ENCODE peak calls at places on chromosomes 3 and 15, in five cellular contexts. One of them, this sample, is unnamed.

GRCh38 chr3:184338538-184338945 is 1.1 kb downstream of the FAM131A start:
- DNase-seq in AG09309: no peak
- DNase-seq in GM12891: no peak
- DNase-seq in COLO829: no peak
- DNase-seq in T-helper 9 cell: peak
- DNase-seq in this sample: no peak

GRCh38 chr3:172040078-172040975 is 949 bp downstream of the FNDC3B start:
- DNase-seq in AG09309: peak
- DNase-seq in GM12891: peak
- DNase-seq in COLO829: peak
- DNase-seq in T-helper 9 cell: peak
- DNase-seq in this sample: no peak

GRCh38 chr15:72172796-72173195 is 24.8 kb downstream of the GRAMD2A start:
- DNase-seq in AG09309: no peak
- DNase-seq in GM12891: no peak
- DNase-seq in COLO829: no peak
- DNase-seq in T-helper 9 cell: no peak
- DNase-seq in this sample: no peak

GRCh38 chr3:55271549-55271948 is 215.6 kb downstream of the WNT5A start:
- DNase-seq in AG09309: no peak
- DNase-seq in GM12891: no peak
- DNase-seq in COLO829: no peak
- DNase-seq in T-helper 9 cell: no peak
- DNase-seq in this sample: no peak

GRCh38 chr3:124688580-124689454 is 41.4 kb upstream of the UMPS start:
- DNase-seq in AG09309: peak
- DNase-seq in GM12891: peak
- DNase-seq in COLO829: peak
- DNase-seq in T-helper 9 cell: peak
- DNase-seq in this sample: peak

GRCh38 chr3:172138792-172139507 is 99.6 kb downstream of the FNDC3B start:
- DNase-seq in AG09309: no peak
- DNase-seq in GM12891: no peak
- DNase-seq in COLO829: peak
- DNase-seq in T-helper 9 cell: no peak
- DNase-seq in this sample: no peak

GRCh38 chr3:106333911-106334618 is 465.3 kb upstream of the CBLB start:
- DNase-seq in AG09309: peak
- DNase-seq in GM12891: no peak
- DNase-seq in COLO829: no peak
- DNase-seq in T-helper 9 cell: no peak
- DNase-seq in this sample: no peak

GRCh38 chr3:143686638-143687197 is 161.6 kb downstream of the SLC9A9 start:
- DNase-seq in AG09309: no peak
- DNase-seq in GM12891: no peak
- DNase-seq in COLO829: no peak
- DNase-seq in T-helper 9 cell: no peak
- DNase-seq in this sample: no peak

GRCh38 chr15:44427756-44428724 is 611 bp downstream of the CTDSPL2 start:
- DNase-seq in AG09309: peak
- DNase-seq in GM12891: no peak
- DNase-seq in COLO829: peak
- DNase-seq in T-helper 9 cell: no peak
- DNase-seq in this sample: peak

GRCh38 chr15:74863239-74864056 is 9.7 kb downstream of the SCAMP2 start:
- DNase-seq in AG09309: no peak
- DNase-seq in GM12891: no peak
- DNase-seq in COLO829: no peak
- DNase-seq in T-helper 9 cell: no peak
- DNase-seq in this sample: no peak

GRCh38 chr3:193052294-193052693 is 134.6 kb upstream of the MB21D2 start:
- DNase-seq in AG09309: no peak
- DNase-seq in GM12891: no peak
- DNase-seq in COLO829: no peak
- DNase-seq in T-helper 9 cell: no peak
- DNase-seq in this sample: no peak

GRCh38 chr3:193292386-193292785 is 51.4 kb downstream of the PLAAT1 start:
- DNase-seq in AG09309: no peak
- DNase-seq in GM12891: no peak
- DNase-seq in COLO829: no peak
- DNase-seq in T-helper 9 cell: no peak
- DNase-seq in this sample: no peak

GRCh38 chr3:186331043-186331442 is 31.0 kb downstream of the DGKG start:
- DNase-seq in AG09309: no peak
- DNase-seq in GM12891: no peak
- DNase-seq in COLO829: no peak
- DNase-seq in T-helper 9 cell: no peak
- DNase-seq in this sample: no peak

GRCh38 chr3:159458982-159459381 is 529.7 kb upstream of the IL12A start:
- DNase-seq in AG09309: no peak
- DNase-seq in GM12891: no peak
- DNase-seq in COLO829: no peak
- DNase-seq in T-helper 9 cell: no peak
- DNase-seq in this sample: no peak

GRCh38 chr15:93164409-93164808 is 75.4 kb upstream of the RGMA start:
- DNase-seq in AG09309: no peak
- DNase-seq in GM12891: no peak
- DNase-seq in COLO829: no peak
- DNase-seq in T-helper 9 cell: no peak
- DNase-seq in this sample: no peak

GRCh38 chr3:65811050-65811766 is 227.5 kb downstream of the MAGI1 start:
- DNase-seq in AG09309: no peak
- DNase-seq in GM12891: no peak
- DNase-seq in COLO829: no peak
- DNase-seq in T-helper 9 cell: no peak
- DNase-seq in this sample: no peak

GRCh38 chr3:163785693-163786092 is 1292.6 kb downstream of the SI start:
- DNase-seq in AG09309: no peak
- DNase-seq in GM12891: no peak
- DNase-seq in COLO829: peak
- DNase-seq in T-helper 9 cell: no peak
- DNase-seq in this sample: no peak

GRCh38 chr3:66442254-66443249 is 58.3 kb downstream of the LRIG1 start:
- DNase-seq in AG09309: peak
- DNase-seq in GM12891: no peak
- DNase-seq in COLO829: no peak
- DNase-seq in T-helper 9 cell: no peak
- DNase-seq in this sample: no peak